ENCODE peak calls at places on chromosomes 5 and 9, in four cellular contexts. G is progenitor cell of endocrine pancreas, U is astrocyte of the spinal cord, E is PC-3. A is an unnamed sample.

GRCh38 chr5:10018670-10019069 is 231.0 kb downstream of the ATPSCKMT start:
- DNase-seq in G (no peak), E (peak), U (peak), A (no peak)

GRCh38 chr9:37454238-37454637 is 11.0 kb downstream of the ZBTB5 start:
- DNase-seq in E (peak), U (no peak), G (no peak), A (no peak)

GRCh38 chr5:103942587-103943186 is 380.1 kb upstream of the NUDT12 start:
- DNase-seq in G (no peak), U (no peak), E (peak), A (no peak)

GRCh38 chr9:6355728-6356127 is 27.6 kb downstream of the TPD52L3 start:
- DNase-seq in G (no peak), U (peak), E (peak), A (no peak)

GRCh38 chr9:128523199-128523925 is 18.8 kb downstream of the GLE1 start:
- DNase-seq in U (peak), E (no peak), G (no peak), A (no peak)

GRCh38 chr9:92988215-92988731 is 41.0 kb downstream of the FGD3 start:
- DNase-seq in E (peak), G (no peak), U (no peak), A (no peak)

GRCh38 chr5:76460104-76460503 is 57.0 kb downstream of the IQGAP2 start:
- DNase-seq in U (no peak), E (no peak), G (no peak), A (no peak)

GRCh38 chr5:153905214-153905613 is 133.5 kb downstream of the FAM114A2 start:
- DNase-seq in E (no peak), G (no peak), U (no peak), A (no peak)

GRCh38 chr5:84249918-84250635 is 134.6 kb downstream of the EDIL3 start:
- DNase-seq in E (peak), U (peak), G (no peak), A (no peak)

GRCh38 chr9:136441681-136442245 is 2.1 kb upstream of the INPP5E start:
- DNase-seq in G (no peak), E (no peak), U (no peak), A (no peak)

GRCh38 chr9:97891736-97892135 is 30.6 kb downstream of the TRMO start:
- DNase-seq in G (no peak), U (no peak), E (no peak), A (no peak)

GRCh38 chr5:11903121-11903613 is 1.1 kb downstream of the CTNND2 start:
- DNase-seq in E (no peak), U (peak), G (no peak), A (no peak)

GRCh38 chr5:91797581-91797980 is 414.5 kb upstream of the ARRDC3 start:
- DNase-seq in E (no peak), U (no peak), G (no peak), A (no peak)

GRCh38 chr5:124996764-124997077 is 250.3 kb upstream of the ZNF608 start:
- DNase-seq in U (peak), G (no peak), E (peak), A (no peak)

GRCh38 chr5:170028124-170028523 is 47.8 kb upstream of the INSYN2B start:
- DNase-seq in U (no peak), E (no peak), G (no peak), A (no peak)

GRCh38 chr5:132451387-132451786 is 39.2 kb downstream of the IRF1 start:
- DNase-seq in E (peak), G (no peak), U (peak), A (no peak)

DNA sequence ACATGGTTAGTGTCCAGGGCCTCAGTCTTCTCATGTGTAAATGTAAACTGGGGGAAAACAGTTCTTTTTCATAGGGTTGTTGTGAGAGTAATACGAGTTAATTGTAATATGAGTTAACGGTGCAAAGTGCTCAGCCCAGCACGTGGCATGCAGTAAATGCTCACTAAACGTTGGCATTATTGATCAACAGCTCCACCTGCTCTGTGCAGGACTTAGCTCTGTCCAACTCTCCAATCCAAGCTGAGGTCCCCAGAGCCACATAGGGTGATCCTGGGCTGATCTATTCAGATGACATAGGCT is 28.3 kb downstream of the SPOCK1 start:
- DNase-seq in E (no peak), G (no peak), U (no peak), A (no peak)
- TF ChIP-seq CTCF in E (no peak), G (no peak), U (no peak), A (no peak)

GRCh38 chr5:117681855-117682254 is 1107.2 kb upstream of the SEMA6A start:
- DNase-seq in G (no peak), E (no peak), U (peak), A (no peak)
- TF ChIP-seq CTCF in G (no peak), E (no peak), U (no peak), A (no peak)

GRCh38 chr5:308672-309271 is 12.7 kb upstream of the AHRR start:
- DNase-seq in E (peak), U (peak), G (no peak), A (no peak)
- TF ChIP-seq CTCF in E (peak), U (peak), G (peak), A (no peak)

DNA sequence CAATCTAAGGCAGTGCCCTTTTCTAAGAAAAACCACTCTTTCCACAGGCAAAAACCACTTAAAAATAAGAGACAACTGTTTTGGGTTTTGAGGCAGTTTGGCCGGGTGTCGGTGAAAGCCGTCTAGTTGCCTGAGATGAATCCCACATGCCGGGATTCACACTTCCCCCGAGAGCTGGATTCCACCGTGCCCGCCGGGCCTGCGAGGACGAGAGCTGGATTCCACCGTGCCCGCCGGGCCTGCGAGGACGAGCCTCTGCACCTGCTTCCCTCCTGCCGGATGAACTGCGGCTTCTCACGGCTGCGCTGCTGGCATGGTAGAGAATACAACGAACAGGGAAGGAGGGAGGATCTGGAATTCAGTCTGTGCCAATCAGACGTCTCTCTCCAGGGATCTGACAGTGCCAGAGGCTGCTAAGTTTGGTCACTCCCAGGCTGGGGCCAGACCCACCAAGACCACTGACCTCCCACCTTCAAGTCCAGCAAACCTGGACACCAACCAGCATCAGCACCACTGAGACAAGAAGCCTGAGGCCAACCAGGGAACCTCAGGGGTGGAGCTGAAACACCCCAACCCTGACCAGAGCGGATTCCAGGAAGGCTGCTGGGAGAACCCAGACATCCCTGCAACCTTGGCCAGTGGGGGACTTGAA is 23.0 kb downstream of the VAV2 start:
- DNase-seq in U (no peak), G (no peak), E (no peak), A (no peak)
- TF ChIP-seq CTCF in U (no peak), G (no peak), E (no peak), A (no peak)

GRCh38 chr5:14581891-14582796 is 552 bp downstream of the OTULINL start:
- DNase-seq in U (no peak), G (peak), E (peak), A (peak)
- TF ChIP-seq CTCF in U (no peak), G (peak), E (peak), A (peak)

GRCh38 chr5:80711216-80711615 is 56.4 kb upstream of the DHFR start:
- DNase-seq in G (no peak), U (no peak), E (no peak), A (no peak)

GRCh38 chr5:80714570-80715298 is 60.0 kb upstream of the DHFR start:
- DNase-seq in G (no peak), U (no peak), E (no peak), A (no peak)

GRCh38 chr5:80713640-80714039 is 58.9 kb upstream of the DHFR start:
- DNase-seq in E (no peak), G (no peak), U (no peak), A (no peak)

GRCh38 chr5:80712914-80713313 is 58.1 kb upstream of the DHFR start:
- DNase-seq in E (no peak), U (peak), G (no peak), A (no peak)

DNA sequence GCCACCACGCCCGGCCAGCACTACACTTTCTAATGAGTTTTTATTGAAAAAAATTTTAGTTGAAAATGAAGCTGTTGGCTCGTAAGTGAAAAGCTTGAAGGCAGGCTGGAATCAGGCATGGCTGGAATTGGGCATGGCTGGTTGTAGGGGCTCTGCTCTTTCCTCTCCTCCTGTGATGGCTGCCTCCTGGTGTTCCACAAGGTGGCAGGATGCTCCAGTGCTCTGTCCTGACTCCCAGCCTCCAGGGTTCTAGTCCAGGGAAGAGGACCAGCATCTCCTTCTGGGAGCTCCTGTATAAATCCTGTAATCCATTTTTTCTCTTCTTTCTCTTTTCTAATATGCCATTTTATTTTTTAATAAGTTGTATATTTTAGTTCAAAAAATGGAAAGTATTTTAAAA is 57.2 kb upstream of the DHFR start:
- DNase-seq in G (no peak), E (peak), U (peak), A (no peak)
- TF ChIP-seq CTCF in G (peak), E (peak), U (peak), A (no peak)

GRCh38 chr9:86405926-86406325 is 51.7 kb upstream of the TUT7 start:
- DNase-seq in E (peak), G (no peak), U (peak), A (no peak)

GRCh38 chr9:86408121-86408520 is 53.9 kb upstream of the TUT7 start:
- DNase-seq in E (no peak), U (peak), G (no peak), A (no peak)

GRCh38 chr9:86407022-86407421 is 52.8 kb upstream of the TUT7 start:
- DNase-seq in U (peak), E (peak), G (no peak), A (no peak)

GRCh38 chr9:86406366-86406765 is 52.2 kb upstream of the TUT7 start:
- DNase-seq in G (no peak), E (peak), U (peak), A (no peak)

DNA sequence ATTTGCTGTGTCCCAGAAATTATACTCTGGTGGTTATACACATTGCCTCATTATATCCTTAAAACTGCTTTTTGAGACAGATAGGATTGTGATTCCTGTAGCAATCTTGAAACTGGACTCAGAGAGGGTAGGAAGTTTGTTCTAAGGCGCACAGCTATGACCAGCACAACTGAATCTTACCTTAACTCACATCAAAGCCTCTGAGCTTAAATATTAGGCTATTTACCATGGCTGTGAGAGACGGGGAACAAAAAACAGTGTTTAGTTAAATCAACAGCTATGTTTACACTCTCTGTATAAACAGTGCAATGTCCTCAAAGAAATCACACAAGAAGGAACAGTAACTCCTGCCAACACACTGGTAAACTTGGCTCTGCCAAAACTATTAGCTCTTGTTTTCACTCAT is 50.9 kb upstream of the TUT7 start:
- DNase-seq in E (no peak), U (no peak), G (no peak), A (no peak)
- TF ChIP-seq CTCF in E (no peak), U (no peak), G (no peak), A (no peak)

DNA sequence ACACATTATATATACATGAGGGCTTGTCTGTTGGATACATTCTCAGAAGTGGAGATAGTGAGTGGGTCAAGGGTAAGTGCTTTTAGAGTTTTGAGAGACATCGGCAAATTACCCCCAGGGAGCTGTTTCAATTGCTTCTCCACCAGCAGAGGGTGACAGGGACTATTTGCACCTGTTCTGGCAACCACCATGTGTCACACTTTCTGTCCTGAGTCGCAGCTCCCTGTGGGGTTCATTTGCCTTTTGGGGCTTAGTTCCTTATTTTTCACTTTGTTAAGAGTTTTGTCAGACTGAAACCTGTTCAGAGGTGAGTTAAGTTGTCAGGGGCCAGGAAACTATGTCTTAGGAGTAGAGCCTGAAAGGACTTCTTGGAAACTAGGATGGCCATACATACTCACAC is 20.1 kb upstream of the SLC36A1 start:
- DNase-seq in G (no peak), U (no peak), E (no peak), A (no peak)
- TF ChIP-seq CTCF in G (no peak), U (no peak), E (peak), A (no peak)

DNA sequence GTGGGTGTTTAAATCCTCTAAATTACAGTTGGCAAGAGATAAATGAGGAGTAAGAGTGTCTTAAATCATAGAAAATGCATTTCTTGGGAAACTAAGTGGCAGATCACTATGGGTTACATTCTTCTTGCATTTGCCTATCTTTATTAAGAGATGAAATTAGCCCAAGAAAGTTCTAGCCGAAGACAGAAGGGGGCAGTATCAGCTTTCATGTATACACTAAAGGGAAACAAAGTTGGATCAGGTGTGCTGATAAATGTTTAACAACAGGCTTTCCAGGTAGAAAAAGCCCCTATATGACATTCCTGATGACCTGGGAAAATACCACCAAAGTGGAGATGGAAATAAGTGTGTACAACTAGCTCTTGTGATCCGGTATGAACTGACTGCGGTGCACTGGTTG is 81.9 kb upstream of the TLR4 start:
- DNase-seq in E (no peak), U (no peak), G (no peak), A (no peak)
- TF ChIP-seq CTCF in E (peak), U (no peak), G (peak), A (no peak)

A was measured in CD14-positive monocyte.